ENCODE peak calls at places on chromosomes 2 and 18, in nine cellular contexts. P is HFFc6; H is left cardiac atrium; C is hypothalamus; Y is WTC11; O is globus pallidus; M is NCI-H460; J is activated CD8-positive, alpha-beta T cell treated with anti-CD3 and anti-CD28 coated beads, Interleukin-2, amount 10 ng/mL, durations not matched to agents 7 days and 5 days; A is stimulated activated CD4-positive, alpha-beta T cell treated with anti-CD3 and anti-CD28 coated beads, Interleukin-4, amount 100 ng/mL, for 24 hours. U is an unnamed sample.
A peak's percentile ranks its signal among the peaks of the same experiment; 100 is the strongest.

GRCh38 chr2:217370391-217370790 is 510.5 kb upstream of the TNP1 start:
- DNase-seq in P (peak; percentile 92), H (no peak), C (no peak), Y (no peak), O (no peak), M (no peak), J (no peak), A (no peak), U (peak; percentile 33)

GRCh38 chr18:78576967-78577366 is 402.7 kb upstream of the SALL3 start:
- DNase-seq in P (no peak), H (no peak), C (no peak), Y (no peak), O (no peak), M (no peak), J (no peak), A (no peak), U (no peak)

GRCh38 chr2:53724511-53724910 is 43.1 kb upstream of the CHAC2 start:
- DNase-seq in P (peak; percentile 59), H (no peak), C (no peak), Y (no peak), O (no peak), M (no peak), J (no peak), A (no peak), U (no peak)

GRCh38 chr2:232532406-232532805 is 6.4 kb downstream of the CHRND start:
- DNase-seq in P (no peak), H (no peak), C (no peak), Y (no peak), O (no peak), M (no peak), J (no peak), A (no peak), U (no peak)

GRCh38 chr2:236308855-236309668 is 44.9 kb upstream of the ASB18 start:
- DNase-seq in P (no peak), H (no peak), C (no peak), Y (no peak), O (no peak), M (no peak), J (no peak), A (no peak), U (no peak)

GRCh38 chr2:10905872-10906143 is 5.9 kb upstream of the KCNF1 start:
- DNase-seq in P (no peak), H (no peak), C (no peak), Y (no peak), O (no peak), M (no peak), J (no peak), A (no peak), U (no peak)

GRCh38 chr2:66569974-66570373 is 135.0 kb downstream of the MEIS1 start:
- DNase-seq in P (no peak), H (no peak), C (no peak), Y (no peak), O (no peak), M (no peak), J (no peak), A (no peak), U (no peak)

GRCh38 chr2:84971799-84972790 is 1.1 kb downstream of the KCMF1 start:
- DNase-seq in P (no peak), H (peak; percentile 63), C (peak; percentile 3), Y (peak; percentile 45), O (peak; percentile 25), M (no peak), J (peak; percentile 76), A (peak; percentile 65), U (peak; percentile 31)

GRCh38 chr2:231425811-231426703 is 30.5 kb downstream of the B3GNT7 start:
- DNase-seq in P (no peak), H (no peak), C (no peak), Y (no peak), O (no peak), M (peak; percentile 76), J (peak; percentile 64), A (no peak), U (no peak)

GRCh38 chr18:36340232-36340631 is 42.7 kb downstream of the FHOD3 start:
- DNase-seq in P (no peak), H (no peak), C (no peak), Y (no peak), O (no peak), M (no peak), J (no peak), A (no peak), U (no peak)

GRCh38 chr18:43664487-43665008 is 387.3 kb upstream of the SYT4 start:
- DNase-seq in P (no peak), H (no peak), C (no peak), Y (no peak), O (no peak), M (no peak), J (no peak), A (no peak), U (no peak)

GRCh38 chr18:46632401-46633089 is 24.5 kb downstream of the LOXHD1 start:
- DNase-seq in P (peak; percentile 10), H (no peak), C (no peak), Y (no peak), O (no peak), M (no peak), J (no peak), A (no peak), U (no peak)

GRCh38 chr2:105118960-105119359 is 81.1 kb downstream of the MRPS9 start:
- DNase-seq in P (no peak), H (no peak), C (no peak), Y (peak; percentile 73), O (no peak), M (no peak), J (no peak), A (no peak), U (no peak)

GRCh38 chr2:234863043-234863934 is 88.5 kb upstream of the SH3BP4 start:
- DNase-seq in P (peak; percentile 41), H (peak; percentile 54), C (no peak), Y (no peak), O (peak; percentile 63), M (peak; percentile 70), J (no peak), A (no peak), U (peak; percentile 84)

GRCh38 chr2:100011272-100011711 is 131.1 kb downstream of the AFF3 start:
- DNase-seq in P (peak; percentile 75), H (no peak), C (no peak), Y (no peak), O (no peak), M (no peak), J (no peak), A (no peak), U (peak; percentile 83)

GRCh38 chr2:113692698-113693428 is 63.6 kb downstream of the SLC35F5 start:
- DNase-seq in P (no peak), H (no peak), C (no peak), Y (no peak), O (peak; percentile 11), M (no peak), J (peak; percentile 70), A (peak; percentile 53), U (no peak)

GRCh38 chr2:145652051-145652450 is 1132.1 kb upstream of the ZEB2 start:
- DNase-seq in P (no peak), H (no peak), C (no peak), Y (no peak), O (no peak), M (no peak), J (no peak), A (no peak), U (no peak)

GRCh38 chr2:180910831-180911665 is 69.4 kb upstream of the UBE2E3 start:
- DNase-seq in P (no peak), H (no peak), C (no peak), Y (peak; percentile 13), O (no peak), M (no peak), J (no peak), A (no peak), U (no peak)

GRCh38 chr2:55965276-55965675 is 41.7 kb upstream of the EFEMP1 start:
- DNase-seq in P (no peak), H (no peak), C (no peak), Y (no peak), O (no peak), M (no peak), J (no peak), A (no peak), U (no peak)

GRCh38 chr2:237291138-237291792 is 122.7 kb downstream of the COL6A3 start:
- DNase-seq in P (peak; percentile 98), H (peak; percentile 97), C (no peak), Y (no peak), O (no peak), M (peak; percentile 87), J (no peak), A (peak; percentile 25), U (peak; percentile 90)

GRCh38 chr2:238313289-238313990 is 6.9 kb upstream of the TRAF3IP1 start:
- DNase-seq in P (no peak), H (no peak), C (no peak), Y (no peak), O (no peak), M (no peak), J (no peak), A (no peak), U (no peak)

GRCh38 chr2:119366161-119366648 is 429 bp downstream of the C2orf76 start:
- DNase-seq in P (peak; percentile 12), H (no peak), C (no peak), Y (no peak), O (no peak), M (no peak), J (no peak), A (peak; percentile 15), U (peak; percentile 7)

GRCh38 chr2:223723954-223724411 is 113.4 kb downstream of the AP1S3 start:
- DNase-seq in P (no peak), H (no peak), C (no peak), Y (no peak), O (no peak), M (peak; percentile 99), J (no peak), A (no peak), U (no peak)

GRCh38 chr2:241009601-241010530 is 11.4 kb downstream of the SNED1 start:
- DNase-seq in P (peak; percentile 54), H (peak; percentile 44), C (no peak), Y (peak; percentile 67), O (peak; percentile 33), M (no peak), J (peak; percentile 69), A (peak; percentile 29), U (peak; percentile 85)

GRCh38 chr2:137888845-137889244 is 75.4 kb upstream of the HNMT start:
- DNase-seq in P (no peak), H (no peak), C (no peak), Y (peak; percentile 71), O (peak; percentile 3), M (peak; percentile 34), J (no peak), A (no peak), U (peak; percentile 3)

U was measured in AG08395.